ENCODE peak calls at places on chromosomes 1 and 21, in seven cellular contexts. Y is astrocyte of the spinal cord, D is heart right ventricle, L is ovary, M is fibroblast of lung, P is RWPE1, H is IMR-90. U is an unnamed sample.

GRCh38 chr1:229434005-229434640 is at the start of gene ACTA1:
- DNase-seq in L (no peak), M (no peak), D (peak), H (no peak), P (no peak), Y (no peak), U (no peak)

GRCh38 chr1:39220900-39221870 is 16.7 kb downstream of the MACF1 start:
- DNase-seq in M (no peak), P (peak), Y (no peak), H (no peak), L (no peak), D (no peak), U (no peak)

GRCh38 chr1:6784560-6785317 is 515 bp upstream of the CAMTA1 start:
- DNase-seq in Y (peak), D (peak), P (peak), H (peak), M (peak), L (peak), U (peak)

GRCh38 chr1:226268421-226269124 is 40.4 kb downstream of the LIN9 start:
- DNase-seq in Y (peak), M (peak), P (peak), D (no peak), L (no peak), H (peak), U (peak)

GRCh38 chr21:34983680-34984086 is 65.4 kb downstream of the RUNX1 start:
- DNase-seq in H (peak), Y (peak), M (peak), L (no peak), D (no peak), P (peak), U (no peak)

GRCh38 chr21:42614391-42614790 is 39.0 kb upstream of the PDE9A start:
- DNase-seq in D (no peak), L (no peak), M (no peak), P (no peak), Y (no peak), H (no peak), U (no peak)

GRCh38 chr1:205450448-205450847 is 5.4 kb downstream of the BLACAT1 start:
- DNase-seq in M (no peak), H (no peak), P (no peak), D (no peak), L (no peak), Y (no peak), U (no peak)

GRCh38 chr1:166924829-166925541 is 48.9 kb upstream of the TADA1 start:
- DNase-seq in L (no peak), M (no peak), Y (peak), P (no peak), H (no peak), D (no peak), U (no peak)

GRCh38 chr1:90725341-90725960 is 8.3 kb upstream of the BARHL2 start:
- DNase-seq in L (no peak), P (no peak), D (no peak), H (no peak), Y (no peak), M (no peak), U (no peak)

DNA sequence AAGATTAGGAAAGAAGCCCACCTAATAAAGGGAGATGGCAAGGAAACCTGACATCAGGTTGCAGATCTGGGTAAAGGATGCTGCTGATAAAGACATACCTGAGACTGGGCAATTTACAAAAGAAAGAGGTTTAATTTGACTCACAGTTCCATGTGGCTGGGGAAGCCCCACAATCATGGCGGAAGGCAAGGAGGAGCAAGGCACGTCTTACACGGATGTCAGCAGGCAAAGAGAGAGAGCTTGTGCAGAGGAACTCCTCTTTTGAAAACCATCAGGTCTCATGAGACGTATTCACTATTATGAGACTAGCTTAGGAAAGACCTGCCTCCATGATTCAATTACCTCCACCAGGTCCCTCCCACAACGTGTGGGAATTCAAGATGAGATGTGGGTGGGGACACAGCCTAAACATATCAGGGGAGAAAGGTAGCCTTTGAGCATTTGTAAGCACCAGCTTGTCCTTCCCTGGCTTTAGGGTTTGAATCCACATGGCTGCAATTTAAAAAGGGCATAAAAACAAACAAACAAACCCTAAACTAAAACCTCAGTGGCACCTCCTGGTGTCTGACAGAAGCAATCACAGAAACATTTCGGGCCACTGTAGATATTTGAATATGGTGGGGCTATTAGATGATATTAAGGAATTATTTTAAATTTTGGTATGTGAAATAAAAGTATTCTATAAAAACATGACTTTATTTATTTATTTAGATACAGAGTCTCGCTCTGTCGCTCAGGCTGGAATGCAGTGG is 33.1 kb downstream of the SLC2A7 start:
- DNase-seq in P (no peak), H (no peak), D (no peak), L (no peak), M (no peak), Y (no peak), U (no peak)
- TF ChIP-seq CTCF in P (no peak), H (peak), D (no peak), L (no peak), M (peak), Y (peak), U (no peak)

GRCh38 chr1:201659576-201659975 is 120.6 kb downstream of the NAV1 start:
- DNase-seq in L (no peak), P (no peak), Y (no peak), H (no peak), M (no peak), D (no peak), U (no peak)
- TF ChIP-seq CTCF in L (no peak), P (no peak), Y (no peak), H (no peak), M (no peak), D (no peak), U (no peak)

GRCh38 chr1:40784141-40784770 is 669 bp downstream of the KCNQ4 start:
- DNase-seq in P (no peak), L (peak), Y (no peak), H (no peak), M (no peak), D (no peak), U (no peak)

GRCh38 chr1:40780678-40781613 is 2.6 kb upstream of the KCNQ4 start:
- DNase-seq in D (no peak), L (no peak), H (peak), M (no peak), P (no peak), Y (no peak), U (no peak)

GRCh38 chr1:40781614-40781971 is 2.0 kb upstream of the KCNQ4 start:
- DNase-seq in M (no peak), P (no peak), L (no peak), Y (no peak), H (no peak), D (no peak), U (no peak)

GRCh38 chr1:40783001-40783905 is at the start of gene KCNQ4:
- DNase-seq in Y (no peak), P (peak), D (peak), L (peak), H (no peak), M (peak), U (no peak)

GRCh38 chr1:40782371-40782956 is 1.1 kb upstream of the KCNQ4 start:
- DNase-seq in H (no peak), D (peak), L (no peak), Y (peak), P (peak), M (peak), U (no peak)
- TF ChIP-seq CTCF in H (peak), D (peak), L (no peak), Y (peak), P (no peak), M (peak), U (no peak)

GRCh38 chr1:172380441-172381244 is 39.8 kb upstream of the C1orf105 start:
- DNase-seq in L (no peak), M (no peak), Y (peak), H (no peak), P (no peak), D (no peak), U (no peak)
- TF ChIP-seq CTCF in L (no peak), M (no peak), Y (no peak), H (no peak), P (no peak), D (no peak), U (no peak)